ENCODE peak calls at places on chromosomes 13 and 19, in eight cellular contexts. I is mesendoderm; B is naive thymus-derived CD4-positive, alpha-beta T cell; S is effector memory CD4-positive, alpha-beta T cell; X is WERI-Rb-1; G is ascending aorta; R is gastrocnemius medialis; D is body of pancreas. F is an unnamed sample.

GRCh38 chr19:56671613-56671994 is at the start of gene ZNF835:
- DNase-seq in I (peak; percentile 95), B (peak; percentile 52), S (peak; percentile 22), X (peak; percentile 93), G (peak; percentile 94), R (peak; percentile 81), D (peak; percentile 94), F (peak; percentile 62)

GRCh38 chr13:107886118-107886517 is 329.2 kb downstream of the LIG4 start:
- DNase-seq in I (no peak), B (no peak), S (no peak), X (no peak), G (no peak), R (no peak), D (no peak), F (no peak)

GRCh38 chr13:33235564-33235963 is 50.0 kb downstream of the STARD13 start:
- DNase-seq in I (no peak), B (no peak), S (no peak), X (no peak), G (no peak), R (no peak), D (no peak), F (no peak)

GRCh38 chr13:76974618-76974975 is 17.3 kb upstream of the CLN5 start:
- DNase-seq in I (no peak), B (no peak), S (no peak), X (no peak), G (no peak), R (no peak), D (no peak), F (no peak)

GRCh38 chr13:30027569-30028455 is 177.4 kb upstream of the UBL3 start:
- DNase-seq in I (no peak), B (no peak), S (no peak), X (no peak), G (no peak), R (no peak), D (no peak), F (no peak)

GRCh38 chr13:95568131-95568530 is 15.6 kb downstream of the CLDN10 start:
- DNase-seq in I (no peak), B (no peak), S (no peak), X (no peak), G (no peak), R (no peak), D (no peak), F (no peak)

GRCh38 chr19:6088677-6089063 is 21.6 kb downstream of the RFX2 start:
- DNase-seq in I (no peak), B (no peak), S (no peak), X (no peak), G (no peak), R (no peak), D (no peak), F (no peak)

GRCh38 chr13:111492341-111492945 is 172.0 kb downstream of the TEX29 start:
- DNase-seq in I (no peak), B (no peak), S (no peak), X (no peak), G (peak; percentile 18), R (no peak), D (no peak), F (no peak)

GRCh38 chr13:46296920-46297319 is 85.2 kb downstream of the LRRC63 start:
- DNase-seq in I (peak; percentile 89), B (no peak), S (no peak), X (no peak), G (no peak), R (no peak), D (no peak), F (no peak)

GRCh38 chr19:57830071-57830602 is at the start of gene ZNF587B:
- DNase-seq in I (peak; percentile 100), B (no peak), S (no peak), X (peak; percentile 91), G (peak; percentile 72), R (peak; percentile 5), D (peak; percentile 58), F (no peak)

GRCh38 chr19:428144-428543 is 19.2 kb upstream of the C2CD4C start:
- DNase-seq in I (no peak), B (no peak), S (no peak), X (no peak), G (no peak), R (no peak), D (no peak), F (no peak)

GRCh38 chr19:38663957-38664502 is 16.6 kb downstream of the ACTN4 start:
- DNase-seq in I (no peak), B (no peak), S (no peak), X (no peak), G (peak; percentile 85), R (peak; percentile 80), D (peak; percentile 61), F (no peak)

GRCh38 chr19:13817018-13817614 is 21.9 kb downstream of the ZSWIM4 start:
- DNase-seq in I (peak; percentile 94), B (no peak), S (no peak), X (no peak), G (no peak), R (no peak), D (peak; percentile 85), F (peak; percentile 43)

GRCh38 chr13:93227280-93227905 is 786 bp downstream of the GPC6 start:
- DNase-seq in I (peak; percentile 80), B (no peak), S (no peak), X (peak; percentile 77), G (no peak), R (no peak), D (no peak), F (peak; percentile 73)

GRCh38 chr13:112341976-112342735 is 34.0 kb upstream of the SPACA7 start:
- DNase-seq in I (no peak), B (no peak), S (no peak), X (no peak), G (no peak), R (no peak), D (no peak), F (no peak)

GRCh38 chr19:1070931-1071791 is 4.2 kb downstream of the ARHGAP45 start:
- DNase-seq in I (no peak), B (no peak), S (no peak), X (no peak), G (no peak), R (no peak), D (no peak), F (peak; percentile 39)

GRCh38 chr13:98819382-98819781 is 66.9 kb upstream of the SLC15A1 start:
- DNase-seq in I (no peak), B (no peak), S (no peak), X (no peak), G (no peak), R (no peak), D (no peak), F (no peak)

GRCh38 chr13:98822238-98822606 is 69.8 kb upstream of the SLC15A1 start:
- DNase-seq in I (no peak), B (no peak), S (no peak), X (no peak), G (no peak), R (no peak), D (peak; percentile 30), F (no peak)

GRCh38 chr13:98823442-98823841 is 71.0 kb upstream of the SLC15A1 start:
- DNase-seq in I (no peak), B (no peak), S (no peak), X (no peak), G (no peak), R (no peak), D (peak; percentile 44), F (no peak)

GRCh38 chr13:98821372-98822237 is 69.1 kb upstream of the SLC15A1 start:
- DNase-seq in I (no peak), B (no peak), S (no peak), X (no peak), G (no peak), R (no peak), D (peak; percentile 33), F (no peak)

DNA sequence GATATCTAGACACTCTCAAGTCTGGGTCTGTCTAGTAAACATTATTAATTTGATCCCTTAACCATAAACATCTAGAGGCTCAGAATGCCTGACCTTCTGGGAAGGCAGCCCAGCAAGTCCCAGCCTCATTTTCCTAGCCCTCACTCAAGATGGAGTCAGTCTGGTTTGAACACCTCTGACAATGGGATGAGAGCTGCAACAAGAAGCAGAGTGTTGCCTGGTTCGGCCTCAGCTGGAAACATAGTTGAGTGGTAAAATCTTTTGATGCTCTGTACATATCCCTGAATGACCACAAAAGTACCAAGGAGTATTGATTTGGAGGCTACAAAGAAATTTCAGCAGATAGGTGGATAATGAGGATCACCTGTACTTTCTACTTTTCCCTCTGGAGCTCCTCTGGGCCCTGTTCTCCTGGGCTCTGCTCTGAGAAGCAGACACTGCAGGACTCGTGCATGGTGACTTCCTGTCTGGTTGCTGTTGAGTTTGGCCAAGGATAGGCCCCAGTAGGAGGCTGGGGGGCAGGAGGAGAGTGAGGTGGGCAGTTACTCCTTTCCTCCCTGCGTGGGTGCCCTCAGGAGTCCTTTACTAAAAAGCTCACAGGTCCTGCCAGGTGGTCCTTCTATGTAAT is 68.4 kb upstream of the SLC15A1 start:
- DNase-seq in I (no peak), B (no peak), S (no peak), X (no peak), G (no peak), R (no peak), D (no peak), F (no peak)
- H3K27ac ChIP-seq in I (no peak overlapping the region), B (no peak overlapping the region), S (no peak overlapping the region), X (no peak overlapping the region), G (peak overlapping the region; percentile 66), R (peak overlapping the region; percentile 9), D (no peak overlapping the region), F (no peak overlapping the region)

GRCh38 chr19:10816691-10817090 is 19.3 kb downstream of the TMED1 start:
- DNase-seq in I (no peak), B (no peak), S (no peak), X (no peak), G (no peak), R (no peak), D (no peak), F (no peak)
- H3K4me3 ChIP-seq in I (no peak overlapping the region), B (no peak overlapping the region), S (no peak overlapping the region), X (no peak overlapping the region), G (peak overlapping the region; percentile 65), R (peak overlapping the region; percentile 14), D (no peak overlapping the region), F (no peak overlapping the region)

GRCh38 chr13:24716011-24716410 is 35.8 kb downstream of the ATP12A start:
- DNase-seq in I (peak; percentile 97), B (no peak), S (no peak), X (peak; percentile 43), G (peak; percentile 24), R (no peak), D (no peak), F (no peak)
- H3K27ac ChIP-seq in I (peak overlapping the region; percentile 95), B (no peak overlapping the region), S (no peak overlapping the region), X (no peak overlapping the region), G (no peak overlapping the region), R (no peak overlapping the region), D (no peak overlapping the region), F (no peak overlapping the region)

DNA sequence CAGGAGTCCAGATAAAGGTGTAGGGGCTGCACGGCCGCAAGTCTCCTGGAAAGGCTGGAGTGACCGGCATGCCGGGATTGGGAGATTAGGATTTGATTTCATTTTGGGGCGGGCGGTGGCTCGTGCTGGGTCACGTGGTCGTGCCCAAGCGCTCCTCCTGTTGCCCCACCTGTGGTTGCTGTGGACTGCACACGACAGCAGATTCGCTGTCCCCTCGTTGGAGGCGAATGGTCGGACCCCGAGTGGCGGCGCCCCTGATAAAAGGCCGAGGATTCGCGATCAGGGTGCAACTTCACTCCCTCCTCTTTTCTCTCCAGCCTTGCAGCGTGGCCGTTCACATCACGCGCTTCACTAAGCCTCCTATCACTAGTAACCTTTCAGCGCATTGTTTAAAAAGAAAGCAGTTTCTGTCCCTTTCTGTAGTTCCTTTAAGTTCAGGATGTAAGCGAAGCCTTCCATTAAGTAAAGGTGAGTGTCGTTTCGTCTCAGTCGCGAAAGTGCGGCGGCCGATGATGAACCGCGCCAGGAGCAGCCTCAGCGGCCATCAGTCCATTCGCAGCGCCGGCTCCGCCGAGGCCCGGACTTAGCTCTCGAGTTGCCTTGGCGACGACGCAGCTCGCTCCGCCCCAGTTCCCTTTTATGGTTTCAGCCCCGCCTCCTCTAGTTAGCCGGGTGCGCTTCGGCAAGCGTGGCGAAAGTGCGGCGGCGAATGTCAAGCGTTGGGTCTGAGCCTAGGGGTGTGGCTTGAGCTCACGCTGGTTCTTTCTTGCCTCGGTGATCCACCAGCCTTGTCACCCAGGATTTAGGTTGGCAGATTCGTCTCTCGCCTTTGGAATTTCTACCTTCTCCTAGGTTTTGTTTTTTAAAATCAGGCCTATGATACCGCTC is 1.7 kb upstream of the PPP1R37 start:
- DNase-seq in I (peak; percentile 99), B (peak; percentile 95), S (peak; percentile 83), X (peak; percentile 98), G (peak; percentile 99), R (peak; percentile 97), D (peak; percentile 99), F (peak; percentile 89)
- H3K4me3 ChIP-seq in I (peak overlapping the region; percentile 53), B (peak overlapping the region; percentile 75), S (peak overlapping the region; percentile 86), X (peak overlapping the region; percentile 98), G (peak overlapping the region; percentile 96), R (peak overlapping the region; percentile 86), D (peak overlapping the region; percentile 96), F (peak overlapping the region; percentile 86)